ENCODE peak calls at places on chromosomes 4 and X, in eight cellular contexts. P, Z, Q, L, Y, E, B and G are unnamed samples. For H3K4me1, the result is how much of the 10 kb centered on the place peaks cover.

GRCh38 chrX:40174594-40175415 is 77.0 kb upstream of the BCOR start:
- DNase-seq in P (peak), Z (peak), Q (no peak), L (peak), Y (peak), E (no peak), B (no peak), G (peak)

GRCh38 chr4:19478791-19479190 is 772.9 kb upstream of the SLIT2 start:
- DNase-seq in P (no peak), Z (no peak), Q (no peak), L (no peak), Y (peak), E (no peak), B (no peak), G (no peak)

GRCh38 chr4:113952452-113953029 is 26.9 kb downstream of the ARSJ start:
- DNase-seq in P (peak), Z (peak), Q (no peak), L (no peak), Y (peak), E (no peak), B (peak), G (peak)

GRCh38 chr4:125097729-125098128 is 217.0 kb upstream of the FAT4 start:
- DNase-seq in P (no peak), Z (peak), Q (no peak), L (no peak), Y (no peak), E (no peak), B (no peak), G (no peak)

GRCh38 chrX:74925210-74926088 is at the start of gene NEXMIF:
- DNase-seq in P (peak), Z (peak), Q (peak), L (no peak), Y (peak), E (no peak), B (peak), G (peak)

GRCh38 chr4:4455199-4455865 is 68.4 kb downstream of the NSG1 start:
- DNase-seq in P (no peak), Z (no peak), Q (no peak), L (no peak), Y (no peak), E (no peak), B (no peak), G (no peak)

GRCh38 chr4:87270144-87270543 is 49.7 kb upstream of the KLHL8 start:
- DNase-seq in P (peak), Z (peak), Q (no peak), L (no peak), Y (peak), E (peak), B (peak), G (peak)

GRCh38 chrX:30659421-30659820 is 6.2 kb downstream of the GK start:
- DNase-seq in P (no peak), Z (no peak), Q (no peak), L (no peak), Y (peak), E (peak), B (peak), G (no peak)

GRCh38 chr4:158581161-158581560 is 59.5 kb downstream of the RXFP1 start:
- DNase-seq in P (no peak), Z (no peak), Q (no peak), L (no peak), Y (no peak), E (no peak), B (no peak), G (no peak)

GRCh38 chrX:87518504-87518903 is 902 bp downstream of the KLHL4 start:
- DNase-seq in P (no peak), Z (no peak), Q (no peak), L (no peak), Y (peak), E (no peak), B (no peak), G (no peak)

GRCh38 chrX:19776753-19777152 is 110.6 kb downstream of the SH3KBP1 start:
- DNase-seq in P (no peak), Z (no peak), Q (no peak), L (no peak), Y (no peak), E (no peak), B (no peak), G (no peak)

GRCh38 chrX:17187301-17187836 is 187.6 kb upstream of the NHS start:
- DNase-seq in P (peak), Z (peak), Q (no peak), L (no peak), Y (no peak), E (no peak), B (no peak), G (no peak)

GRCh38 chr4:81930506-81931238 is 443.1 kb downstream of the HNRNPD start:
- DNase-seq in P (no peak), Z (no peak), Q (no peak), L (no peak), Y (no peak), E (no peak), B (no peak), G (no peak)

GRCh38 chrX:31323658-31324057 is 251.8 kb upstream of the FTHL17 start:
- DNase-seq in P (no peak), Z (no peak), Q (no peak), L (no peak), Y (no peak), E (no peak), B (no peak), G (no peak)

GRCh38 chr4:6795821-6796220 is 13.3 kb downstream of the KIAA0232 start:
- DNase-seq in P (no peak), Z (no peak), Q (no peak), L (no peak), Y (no peak), E (no peak), B (no peak), G (no peak)

GRCh38 chr4:47462799-47463234 is 685 bp downstream of the COMMD8 start:
- DNase-seq in P (no peak), Z (no peak), Q (no peak), L (no peak), Y (no peak), E (no peak), B (no peak), G (no peak)

GRCh38 chrX:21781525-21781924 is 23.6 kb upstream of the SMPX start:
- DNase-seq in P (no peak), Z (no peak), Q (no peak), L (no peak), Y (no peak), E (no peak), B (no peak), G (no peak)

GRCh38 chr4:107876096-107876495 is 51.4 kb downstream of the SGMS2 start:
- DNase-seq in P (no peak), Z (no peak), Q (no peak), L (no peak), Y (no peak), E (no peak), B (no peak), G (no peak)

GRCh38 chr4:111649308-111649707 is 495.9 kb upstream of the FAM241A start:
- DNase-seq in P (no peak), Z (no peak), Q (no peak), L (no peak), Y (no peak), E (no peak), B (no peak), G (no peak)

GRCh38 chr4:107579099-107579498 is 140.9 kb downstream of the PAPSS1 start:
- DNase-seq in P (no peak), Z (no peak), Q (no peak), L (no peak), Y (no peak), E (no peak), B (no peak), G (no peak)

GRCh38 chrX:7170903-7171302 is 22.9 kb upstream of the PUDP start:
- DNase-seq in P (no peak), Z (peak), Q (no peak), L (no peak), Y (peak), E (peak), B (no peak), G (peak)

GRCh38 chr4:125393825-125394224 is 79.1 kb downstream of the FAT4 start:
- DNase-seq in P (no peak), Z (no peak), Q (no peak), L (no peak), Y (peak), E (no peak), B (no peak), G (no peak)

GRCh38 chr4:139241784-139242151 is 38.3 kb downstream of the MGARP start:
- DNase-seq in P (no peak), Z (no peak), Q (no peak), L (no peak), Y (no peak), E (no peak), B (no peak), G (no peak)

GRCh38 chr4:68250151-68250930 is 4.8 kb upstream of the TMPRSS11B start:
- DNase-seq in P (no peak), Z (no peak), Q (no peak), L (no peak), Y (no peak), E (no peak), B (no peak), G (no peak)
- H3K27ac ChIP-seq in P (no peak), Z (no peak), Q (no peak), L (no peak), Y (no peak), E (no peak), B (no peak), G (no peak)

GRCh38 chr4:122707503-122707902 is 25.0 kb upstream of the BBS12 start:
- DNase-seq in P (no peak), Z (no peak), Q (no peak), L (no peak), Y (no peak), E (no peak), B (no peak), G (no peak)
- H3K4me1 ChIP-seq in P (under half), Z (under half), Q (half or more), L (under half), Y (under half), E (under half), B (under half), G (under half)

GRCh38 chr4:793941-794621 is 31.8 kb downstream of the CPLX1 start:
- DNase-seq in P (no peak), Z (no peak), Q (no peak), L (no peak), Y (no peak), E (no peak), B (no peak), G (no peak)

GRCh38 chr4:795726-796119 is 30.2 kb downstream of the CPLX1 start:
- DNase-seq in P (no peak), Z (no peak), Q (no peak), L (no peak), Y (no peak), E (no peak), B (no peak), G (no peak)

GRCh38 chr4:793109-793861 is 32.6 kb downstream of the CPLX1 start:
- DNase-seq in P (peak), Z (no peak), Q (no peak), L (no peak), Y (no peak), E (no peak), B (no peak), G (no peak)

GRCh38 chr4:796206-796605 is 29.7 kb downstream of the CPLX1 start:
- DNase-seq in P (no peak), Z (no peak), Q (no peak), L (no peak), Y (no peak), E (no peak), B (no peak), G (no peak)

GRCh38 chr4:794911-795725 is 30.8 kb downstream of the CPLX1 start:
- DNase-seq in P (peak), Z (no peak), Q (no peak), L (no peak), Y (no peak), E (peak), B (no peak), G (no peak)
- H3K27ac ChIP-seq in P (no peak), Z (no peak), Q (no peak), L (no peak), Y (no peak), E (no peak), B (no peak), G (no peak)

GRCh38 chrX:102892103-102892502 is 45.0 kb upstream of the RAB40AL start:
- DNase-seq in P (no peak), Z (no peak), Q (no peak), L (no peak), Y (peak), E (no peak), B (no peak), G (no peak)
- H3K4me1 ChIP-seq in P (under half), Z (under half), Q (under half), L (under half), Y (under half), E (under half), B (under half), G (under half)

DNA sequence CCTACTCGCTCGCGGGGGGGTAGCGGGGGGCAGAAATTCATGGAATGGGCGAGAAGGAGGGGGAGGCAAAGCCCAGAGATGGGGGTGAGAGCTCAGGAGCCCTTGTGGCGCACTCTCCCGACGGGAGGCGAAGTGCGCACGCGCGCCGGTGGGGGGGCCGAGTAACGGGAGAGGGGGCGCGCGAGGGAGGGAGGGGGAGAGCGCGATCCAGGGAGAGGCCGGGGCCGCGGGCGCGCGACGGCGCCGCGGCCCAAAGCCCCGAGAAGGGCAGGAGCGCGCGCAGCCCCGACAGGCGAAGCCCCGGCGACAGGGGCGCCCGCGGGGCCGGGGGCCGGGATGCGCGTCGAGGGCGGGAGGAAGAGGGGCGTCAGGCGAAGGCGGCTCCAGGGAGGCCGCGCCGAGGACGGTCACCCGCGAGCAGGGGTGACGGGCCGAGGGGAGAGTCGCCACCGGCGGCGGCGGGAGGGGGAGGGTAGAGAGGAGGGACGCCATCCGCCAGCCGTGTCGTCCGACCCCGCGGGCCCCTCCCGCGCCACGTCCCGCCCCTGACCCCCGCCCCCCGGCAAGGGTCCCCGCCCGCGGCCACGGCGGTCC is 417 bp downstream of the MECP2 start:
- DNase-seq in P (peak), Z (peak), Q (peak), L (peak), Y (peak), E (peak), B (peak), G (peak)
- H3K27ac ChIP-seq in P (peak), Z (peak), Q (peak), L (peak), Y (peak), E (peak), B (peak), G (peak)

GRCh38 chr4:83851261-83852084 is 315.6 kb downstream of the GPAT3 start:
- DNase-seq in P (no peak), Z (no peak), Q (no peak), L (no peak), Y (peak), E (no peak), B (no peak), G (no peak)
- H3K4me1 ChIP-seq in P (under half), Z (under half), Q (under half), L (under half), Y (under half), E (under half), B (half or more), G (under half)

GRCh38 chr4:52017809-52018208 is 2.4 kb downstream of the LRRC66 start:
- DNase-seq in P (no peak), Z (no peak), Q (no peak), L (no peak), Y (no peak), E (no peak), B (no peak), G (no peak)
- H3K27ac ChIP-seq in P (no peak), Z (no peak), Q (no peak), L (no peak), Y (no peak), E (no peak), B (no peak), G (no peak)

GRCh38 chr4:153349206-153349805 is 4.8 kb downstream of the MND1 start:
- DNase-seq in P (no peak), Z (no peak), Q (no peak), L (no peak), Y (no peak), E (no peak), B (no peak), G (no peak)
- H3K4me1 ChIP-seq in P (under half), Z (under half), Q (under half), L (under half), Y (under half), E (under half), B (under half), G (under half)

DNA sequence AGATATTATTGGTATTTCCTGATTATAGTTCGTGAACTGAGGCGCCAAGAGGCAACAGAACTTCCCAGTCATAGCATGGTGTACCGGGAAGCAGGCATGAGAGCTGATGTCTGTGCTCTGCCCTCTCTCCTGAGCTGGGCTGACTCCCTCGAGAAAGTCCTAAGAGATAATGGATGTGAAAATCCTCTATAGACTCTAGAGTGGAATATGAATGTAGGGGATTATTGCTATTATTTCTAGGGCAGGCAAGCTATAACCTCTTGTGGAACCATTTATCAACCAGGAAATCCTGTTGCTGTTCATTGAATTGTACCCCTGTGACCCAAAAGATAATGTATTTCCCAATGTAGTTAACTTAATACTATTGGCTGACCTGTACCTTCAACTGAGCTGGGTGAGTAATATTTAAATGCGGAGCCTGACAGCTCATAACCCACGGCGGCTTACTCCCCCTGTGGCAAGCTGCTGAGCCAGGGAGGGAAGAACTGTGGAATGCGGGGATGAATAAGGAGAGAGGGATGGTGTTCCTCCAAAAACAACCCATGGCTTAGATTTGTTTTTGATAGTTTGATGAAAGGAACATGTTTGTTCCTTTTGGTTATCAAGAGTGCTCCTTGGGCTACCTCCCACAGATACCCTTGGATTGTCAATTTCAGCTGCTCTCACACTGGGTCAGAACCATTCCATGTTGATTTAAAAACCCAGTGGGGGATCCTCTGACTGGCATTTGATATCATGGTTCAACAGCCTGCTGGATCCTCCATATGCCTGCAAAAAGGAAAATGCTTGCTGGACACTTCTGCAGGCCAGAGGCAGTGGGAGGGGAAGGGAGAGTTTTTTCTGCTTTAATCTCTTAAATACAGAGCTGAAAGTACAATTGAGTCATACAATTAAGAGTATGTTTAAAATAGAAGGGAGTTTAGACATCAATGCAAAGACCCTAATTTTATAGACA is 339.0 kb upstream of the BOD1L1 start:
- DNase-seq in P (no peak), Z (peak), Q (no peak), L (no peak), Y (peak), E (no peak), B (no peak), G (peak)
- H3K27ac ChIP-seq in P (no peak), Z (no peak), Q (no peak), L (no peak), Y (peak), E (no peak), B (peak), G (no peak)